ENCODE peak calls at places on chromosomes 13 and 19, in five cellular contexts. H is NCI-H1092 treated with DMSO at 0.1 percent for 48 hours, N is nephron progenitor cell, U is SK-N-SH, J is tibial artery. K is an unnamed sample.
A peak's percentile ranks its signal among the peaks of the same experiment; 100 is the strongest.

GRCh38 chr19:14979498-14980255 is at the start of gene SLC1A6:
- DNase-seq in J (no peak), U (peak; percentile 28), N (peak; percentile 78), H (no peak), K (no peak)

GRCh38 chr19:38013913-38014575 is 107.0 kb downstream of the SIPA1L3 start:
- DNase-seq in H (no peak), N (no peak), J (no peak), U (no peak), K (no peak)

GRCh38 chr19:4830332-4830731 is 1.2 kb downstream of the TICAM1 start:
- DNase-seq in J (no peak), N (no peak), H (no peak), U (no peak), K (no peak)

GRCh38 chr13:108322206-108322824 is 52.8 kb downstream of the TNFSF13B start:
- DNase-seq in J (no peak), H (peak; percentile 56), N (no peak), U (peak; percentile 36), K (peak; percentile 52)

GRCh38 chr19:50162988-50163387 is at the start of gene IZUMO2:
- DNase-seq in H (no peak), U (no peak), N (no peak), J (no peak), K (no peak)

GRCh38 chr19:3980353-3981251 is 4.7 kb downstream of the EEF2 start:
- DNase-seq in J (no peak), H (no peak), N (no peak), U (peak; percentile 22), K (no peak)

GRCh38 chr19:18908917-18909619 is 10.1 kb downstream of the COPE start:
- DNase-seq in J (no peak), U (no peak), N (no peak), H (no peak), K (no peak)

GRCh38 chr13:112244495-112245177 is 131.5 kb upstream of the SPACA7 start:
- DNase-seq in U (no peak), H (no peak), N (no peak), J (no peak), K (no peak)

GRCh38 chr13:20803180-20803965 is 29.6 kb upstream of the EEF1AKMT1 start:
- DNase-seq in J (no peak), N (no peak), U (no peak), H (no peak), K (no peak)

GRCh38 chr13:45209229-45209628 is 8.4 kb upstream of the KCTD4 start:
- DNase-seq in U (no peak), J (no peak), N (no peak), H (peak; percentile 24), K (no peak)

GRCh38 chr19:38502410-38503143 is 69.1 kb downstream of the RYR1 start:
- DNase-seq in H (no peak), J (no peak), U (no peak), N (no peak), K (no peak)

GRCh38 chr13:98508280-98509074 is 68.4 kb downstream of the STK24 start:
- DNase-seq in H (no peak), J (no peak), N (no peak), U (no peak), K (no peak)

GRCh38 chr13:32205426-32206096 is 109.6 kb downstream of the ZAR1L start:
- DNase-seq in H (peak; percentile 81), U (peak; percentile 23), N (no peak), J (no peak), K (no peak)

GRCh38 chr19:35459414-35460082 is 11.5 kb downstream of the FFAR2 start:
- DNase-seq in H (no peak), N (peak; percentile 6), U (peak; percentile 25), J (no peak), K (no peak)

GRCh38 chr13:99516153-99516929 is 15.1 kb downstream of the TM9SF2 start:
- DNase-seq in J (no peak), N (no peak), H (no peak), U (no peak), K (no peak)

GRCh38 chr19:12801466-12802266 is at the start of the genes PRDX2 and THSD8:
- DNase-seq in N (peak; percentile 88), H (peak; percentile 81), U (peak; percentile 94), J (peak; percentile 60), K (peak; percentile 53)

GRCh38 chr13:51832471-51833152 is 12.4 kb downstream of the TMEM272 start:
- DNase-seq in H (peak; percentile 8), J (peak; percentile 49), N (no peak), U (peak; percentile 39), K (peak; percentile 71)

GRCh38 chr13:65656740-65657329 is 1573.3 kb downstream of the PCDH9 start:
- DNase-seq in N (no peak), J (no peak), U (no peak), H (peak; percentile 16), K (no peak)

GRCh38 chr13:109816112-109816978 is 30.0 kb upstream of the IRS2 start:
- DNase-seq in J (no peak), H (peak; percentile 59), N (no peak), U (no peak), K (no peak)

GRCh38 chr13:107824636-107825035 is 390.7 kb downstream of the LIG4 start:
- DNase-seq in J (no peak), U (no peak), H (no peak), N (no peak), K (no peak)

GRCh38 chr19:35107541-35107939 is 8.1 kb upstream of the FXYD3 start:
- DNase-seq in H (no peak), U (no peak), J (no peak), N (no peak), K (no peak)

K was measured in naive thymus-derived CD4-positive, alpha-beta T cell.